ENCODE peak calls at places on chromosomes 3 and 15, in six cellular contexts. W is ovary; F is activated CD4-positive, alpha-beta T cell treated with anti-CD3 and anti-CD28 coated beads for 24 hours; H is effector memory CD8-positive, alpha-beta T cell; P is mammary epithelial cell; L is NCI-H774. S is an unnamed sample.

GRCh38 chr3:126728680-126729079 is 24.6 kb downstream of the CHCHD6 start:
- DNase-seq in P (no peak), F (no peak), L (no peak), H (no peak), W (no peak), S (no peak)

GRCh38 chr3:8329598-8329997 is 172.0 kb upstream of the LMCD1 start:
- DNase-seq in L (no peak), F (no peak), P (no peak), H (no peak), W (no peak), S (no peak)

GRCh38 chr3:120566243-120566980 is 29.7 kb upstream of the NDUFB4 start:
- DNase-seq in L (no peak), F (no peak), W (no peak), P (no peak), H (no peak), S (peak)

GRCh38 chr15:89575146-89575655 is at the start of gene TICRR:
- DNase-seq in L (peak), W (peak), P (peak), F (peak), H (peak), S (peak)

GRCh38 chr15:93052090-93052892 is 36.7 kb downstream of the RGMA start:
- DNase-seq in F (no peak), P (no peak), L (no peak), H (no peak), W (no peak), S (no peak)

GRCh38 chr15:50108446-50108845 is 10.6 kb downstream of the ATP8B4 start:
- DNase-seq in W (no peak), F (no peak), H (no peak), P (no peak), L (no peak), S (no peak)

GRCh38 chr3:45638299-45639043 is 43.9 kb downstream of the LIMD1 start:
- DNase-seq in L (no peak), W (no peak), H (no peak), F (no peak), P (no peak), S (no peak)

GRCh38 chr15:31197497-31198414 is 96.2 kb upstream of the TRPM1 start:
- DNase-seq in W (no peak), F (peak), P (no peak), L (peak), H (peak), S (peak)

GRCh38 chr15:82100116-82100795 is 54.4 kb upstream of the MEX3B start:
- DNase-seq in P (no peak), F (no peak), H (no peak), L (no peak), W (no peak), S (no peak)

GRCh38 chr3:42876940-42877720 is 1.5 kb upstream of the CYP8B1 start:
- DNase-seq in P (no peak), F (no peak), L (no peak), H (no peak), W (no peak), S (peak)

GRCh38 chr3:184186184-184186901 is at the start of gene ABCF3:
- DNase-seq in P (no peak), L (no peak), F (no peak), W (no peak), H (no peak), S (peak)

GRCh38 chr3:38578551-38578950 is 70.9 kb downstream of the SCN5A start:
- DNase-seq in L (no peak), H (no peak), F (no peak), P (no peak), W (no peak), S (no peak)

GRCh38 chr3:156299569-156299968 is 179.2 kb downstream of the KCNAB1 start:
- DNase-seq in P (no peak), L (no peak), H (no peak), W (no peak), F (no peak), S (no peak)

GRCh38 chr3:40054568-40055222 is 245.3 kb downstream of the MYRIP start:
- DNase-seq in H (no peak), L (no peak), P (no peak), W (no peak), F (no peak), S (peak)

GRCh38 chr3:18645603-18646002 is 220.5 kb upstream of the SATB1 start:
- DNase-seq in F (peak), H (no peak), P (no peak), L (no peak), W (no peak), S (no peak)

GRCh38 chr3:58171126-58171525 is 39.6 kb downstream of the DNASE1L3 start:
- DNase-seq in W (no peak), P (no peak), H (no peak), L (no peak), F (no peak), S (no peak)

GRCh38 chr15:80289558-80290277 is 37.7 kb upstream of the CTXND1 start:
- DNase-seq in W (no peak), L (no peak), P (no peak), F (no peak), H (no peak), S (no peak)

GRCh38 chr15:48647963-48648362 is 2.5 kb upstream of the FBN1 start:
- DNase-seq in P (no peak), F (no peak), H (no peak), L (no peak), W (peak), S (peak)

GRCh38 chr3:52031896-52032295 is 24.5 kb downstream of the DUSP7 start:
- DNase-seq in L (no peak), W (no peak), H (no peak), P (no peak), F (no peak), S (no peak)

GRCh38 chr3:58237940-58238681 is 519 bp downstream of the ABHD6 start:
- DNase-seq in W (peak), P (peak), F (no peak), H (peak), L (no peak), S (no peak)

GRCh38 chr3:153209596-153209995 is 47.6 kb downstream of the RAP2B start:
- DNase-seq in P (peak), F (no peak), L (no peak), W (no peak), H (no peak), S (peak)

GRCh38 chr15:76343313-76343996 is 6.9 kb downstream of the ISL2 start:
- DNase-seq in W (no peak), H (no peak), P (no peak), F (no peak), L (no peak), S (no peak)

GRCh38 chr15:74845581-74845980 is 2.6 kb upstream of the ULK3 start:
- DNase-seq in H (no peak), P (no peak), W (no peak), L (no peak), F (no peak), S (no peak)

S was measured in renal cortical epithelial cell.